ENCODE peak calls at places on chromosomes 1 and 21, in five cellular contexts. One of them, this sample, is unnamed. For H3K9me3, the result is how much of the 10 kb centered on the place peaks cover.

GRCh38 chr1:193111641-193112090 is 6.5 kb upstream of the GLRX2 start:
- DNase-seq in right atrium auricular region: peak
- DNase-seq in left ventricle myocardium inferior: peak
- DNase-seq in HCT116: peak
- DNase-seq in neuronal stem cell: no peak
- DNase-seq in this sample: no peak

GRCh38 chr1:155086182-155086741 is 7.6 kb downstream of the EFNA3 start:
- DNase-seq in HCT116: no peak
- DNase-seq in left ventricle myocardium inferior: peak
- DNase-seq in right atrium auricular region: peak
- DNase-seq in neuronal stem cell: peak
- DNase-seq in this sample: peak

GRCh38 chr21:45260191-45260795 is 27.4 kb downstream of the POFUT2 start:
- DNase-seq in HCT116: no peak
- DNase-seq in left ventricle myocardium inferior: no peak
- DNase-seq in right atrium auricular region: peak
- DNase-seq in neuronal stem cell: no peak
- DNase-seq in this sample: no peak

GRCh38 chr1:22287946-22288520 is 145.1 kb upstream of the WNT4 start:
- DNase-seq in neuronal stem cell: no peak
- DNase-seq in right atrium auricular region: no peak
- DNase-seq in left ventricle myocardium inferior: no peak
- DNase-seq in HCT116: no peak
- DNase-seq in this sample: no peak

GRCh38 chr1:180633092-180634045 is 1.5 kb downstream of the XPR1 start:
- DNase-seq in neuronal stem cell: no peak
- DNase-seq in HCT116: no peak
- DNase-seq in left ventricle myocardium inferior: no peak
- DNase-seq in right atrium auricular region: no peak
- DNase-seq in this sample: no peak

GRCh38 chr1:200034262-200034557 is 6.7 kb downstream of the NR5A2 start:
- DNase-seq in neuronal stem cell: peak
- DNase-seq in HCT116: no peak
- DNase-seq in right atrium auricular region: no peak
- DNase-seq in left ventricle myocardium inferior: no peak
- DNase-seq in this sample: no peak

GRCh38 chr21:42514883-42515228 is 1.2 kb downstream of the SLC37A1 start:
- DNase-seq in neuronal stem cell: no peak
- DNase-seq in right atrium auricular region: peak
- DNase-seq in left ventricle myocardium inferior: no peak
- DNase-seq in HCT116: no peak
- DNase-seq in this sample: no peak

GRCh38 chr1:7528386-7529031 is 242.6 kb upstream of the VAMP3 start:
- DNase-seq in neuronal stem cell: no peak
- DNase-seq in right atrium auricular region: no peak
- DNase-seq in left ventricle myocardium inferior: no peak
- DNase-seq in HCT116: no peak
- DNase-seq in this sample: no peak

GRCh38 chr1:79732950-79733349 is 726.4 kb upstream of the ADGRL4 start:
- DNase-seq in neuronal stem cell: no peak
- DNase-seq in left ventricle myocardium inferior: no peak
- DNase-seq in HCT116: no peak
- DNase-seq in right atrium auricular region: no peak
- DNase-seq in this sample: no peak

GRCh38 chr1:29682171-29682917 is 446.0 kb downstream of the PTPRU start:
- DNase-seq in neuronal stem cell: no peak
- DNase-seq in right atrium auricular region: peak
- DNase-seq in left ventricle myocardium inferior: no peak
- DNase-seq in HCT116: no peak
- DNase-seq in this sample: no peak

GRCh38 chr21:44703731-44704635 is 7.0 kb downstream of the KRTAP10-12 start:
- DNase-seq in neuronal stem cell: no peak
- DNase-seq in HCT116: no peak
- DNase-seq in left ventricle myocardium inferior: no peak
- DNase-seq in right atrium auricular region: peak
- DNase-seq in this sample: no peak

GRCh38 chr1:89842547-89843278 is 21.9 kb downstream of the LRRC8D start:
- DNase-seq in right atrium auricular region: no peak
- DNase-seq in left ventricle myocardium inferior: no peak
- DNase-seq in neuronal stem cell: no peak
- DNase-seq in HCT116: no peak
- DNase-seq in this sample: no peak

GRCh38 chr1:25039229-25039628 is 109.2 kb upstream of the RUNX3 start:
- DNase-seq in right atrium auricular region: no peak
- DNase-seq in neuronal stem cell: no peak
- DNase-seq in HCT116: no peak
- DNase-seq in left ventricle myocardium inferior: no peak
- DNase-seq in this sample: no peak

GRCh38 chr1:152107289-152107983 is 7.8 kb downstream of the TCHH start:
- DNase-seq in right atrium auricular region: no peak
- DNase-seq in left ventricle myocardium inferior: no peak
- DNase-seq in neuronal stem cell: no peak
- DNase-seq in HCT116: peak
- DNase-seq in this sample: no peak

GRCh38 chr1:179080866-179081695 is 789 bp upstream of the TOR3A start:
- DNase-seq in HCT116: no peak
- DNase-seq in left ventricle myocardium inferior: no peak
- DNase-seq in neuronal stem cell: no peak
- DNase-seq in right atrium auricular region: no peak
- DNase-seq in this sample: no peak

GRCh38 chr1:101261629-101262028 is 24.8 kb downstream of the S1PR1 start:
- DNase-seq in right atrium auricular region: no peak
- DNase-seq in HCT116: no peak
- DNase-seq in neuronal stem cell: no peak
- DNase-seq in left ventricle myocardium inferior: no peak
- DNase-seq in this sample: no peak

GRCh38 chr1:235500971-235501540 is 3.2 kb downstream of the B3GALNT2 start:
- DNase-seq in right atrium auricular region: no peak
- DNase-seq in HCT116: no peak
- DNase-seq in neuronal stem cell: no peak
- DNase-seq in left ventricle myocardium inferior: no peak
- DNase-seq in this sample: no peak

GRCh38 chr1:167198518-167199133 is 22.1 kb upstream of the POU2F1 start:
- DNase-seq in HCT116: no peak
- DNase-seq in neuronal stem cell: peak
- DNase-seq in right atrium auricular region: no peak
- DNase-seq in left ventricle myocardium inferior: no peak
- DNase-seq in this sample: no peak

GRCh38 chr1:150512846-150513245 is 2.7 kb upstream of the FALEC start:
- DNase-seq in neuronal stem cell: no peak
- DNase-seq in HCT116: no peak
- DNase-seq in left ventricle myocardium inferior: no peak
- DNase-seq in right atrium auricular region: no peak
- DNase-seq in this sample: no peak

GRCh38 chr1:216750031-216750627 is 26.9 kb upstream of the ESRRG start:
- DNase-seq in right atrium auricular region: no peak
- DNase-seq in HCT116: no peak
- DNase-seq in neuronal stem cell: peak
- DNase-seq in left ventricle myocardium inferior: no peak
- DNase-seq in this sample: peak

GRCh38 chr1:163897401-163898169 is 575.8 kb downstream of the NUF2 start:
- DNase-seq in right atrium auricular region: peak
- DNase-seq in HCT116: no peak
- DNase-seq in left ventricle myocardium inferior: peak
- DNase-seq in neuronal stem cell: no peak
- DNase-seq in this sample: no peak

GRCh38 chr1:15341634-15342375 is 67.9 kb upstream of the EFHD2 start:
- DNase-seq in neuronal stem cell: no peak
- DNase-seq in right atrium auricular region: no peak
- DNase-seq in HCT116: no peak
- DNase-seq in left ventricle myocardium inferior: no peak
- DNase-seq in this sample: no peak

GRCh38 chr1:30743584-30744059 is 14.0 kb downstream of the LAPTM5 start:
- DNase-seq in HCT116: no peak
- DNase-seq in left ventricle myocardium inferior: no peak
- DNase-seq in right atrium auricular region: no peak
- DNase-seq in neuronal stem cell: no peak
- DNase-seq in this sample: no peak

GRCh38 chr21:39218082-39218409 is 34.8 kb upstream of the PSMG1 start:
- DNase-seq in HCT116: no peak
- DNase-seq in right atrium auricular region: no peak
- DNase-seq in left ventricle myocardium inferior: no peak
- DNase-seq in neuronal stem cell: no peak
- DNase-seq in this sample: no peak

GRCh38 chr1:218537131-218537904 is 192.2 kb downstream of the TGFB2 start:
- DNase-seq in left ventricle myocardium inferior: no peak
- DNase-seq in neuronal stem cell: no peak
- DNase-seq in right atrium auricular region: no peak
- DNase-seq in HCT116: no peak
- DNase-seq in this sample: no peak

GRCh38 chr1:218529691-218530310 is 184.7 kb downstream of the TGFB2 start:
- DNase-seq in neuronal stem cell: no peak
- DNase-seq in HCT116: no peak
- DNase-seq in right atrium auricular region: no peak
- DNase-seq in left ventricle myocardium inferior: no peak
- DNase-seq in this sample: no peak

GRCh38 chr1:218536311-218536710 is 191.2 kb downstream of the TGFB2 start:
- DNase-seq in HCT116: no peak
- DNase-seq in left ventricle myocardium inferior: no peak
- DNase-seq in neuronal stem cell: no peak
- DNase-seq in right atrium auricular region: no peak
- DNase-seq in this sample: no peak

GRCh38 chr1:218527737-218528136 is 182.6 kb downstream of the TGFB2 start:
- DNase-seq in left ventricle myocardium inferior: no peak
- DNase-seq in neuronal stem cell: no peak
- DNase-seq in right atrium auricular region: no peak
- DNase-seq in HCT116: no peak
- DNase-seq in this sample: no peak

DNA sequence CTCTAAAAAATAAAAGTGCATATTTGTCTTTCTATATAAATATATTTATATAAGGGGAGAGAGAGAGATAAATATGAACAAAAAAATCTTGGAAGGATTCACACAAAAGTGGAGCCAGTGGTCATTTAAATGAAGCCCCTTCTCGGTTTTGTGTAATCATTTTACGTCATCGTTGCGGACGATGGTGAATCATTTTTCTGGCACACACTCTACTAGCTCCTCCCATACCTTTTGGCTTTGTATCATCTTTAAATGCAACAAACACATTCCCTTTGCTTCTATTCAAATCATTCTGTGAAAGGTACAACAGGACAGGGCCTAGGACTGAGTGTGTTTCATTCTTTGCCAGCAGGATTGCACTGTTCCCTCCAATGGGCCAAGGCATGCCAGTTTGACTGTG is 186.8 kb downstream of the TGFB2 start:
- DNase-seq in neuronal stem cell: no peak
- DNase-seq in left ventricle myocardium inferior: no peak
- DNase-seq in HCT116: no peak
- DNase-seq in right atrium auricular region: no peak
- DNase-seq in this sample: no peak
- H3K9me3 ChIP-seq in neuronal stem cell: under half
- H3K9me3 ChIP-seq in left ventricle myocardium inferior: under half
- H3K9me3 ChIP-seq in HCT116: under half
- H3K9me3 ChIP-seq in right atrium auricular region: under half
- H3K9me3 ChIP-seq in this sample: under half

GRCh38 chr1:61043010-61043820 is 39.1 kb upstream of the NFIA start:
- DNase-seq in right atrium auricular region: peak
- DNase-seq in left ventricle myocardium inferior: peak
- DNase-seq in HCT116: peak
- DNase-seq in neuronal stem cell: peak
- DNase-seq in this sample: peak

GRCh38 chr1:61047061-61047460 is 35.3 kb upstream of the NFIA start:
- DNase-seq in HCT116: no peak
- DNase-seq in left ventricle myocardium inferior: no peak
- DNase-seq in right atrium auricular region: no peak
- DNase-seq in neuronal stem cell: no peak
- DNase-seq in this sample: no peak

GRCh38 chr1:61046434-61046833 is 35.9 kb upstream of the NFIA start:
- DNase-seq in left ventricle myocardium inferior: no peak
- DNase-seq in right atrium auricular region: no peak
- DNase-seq in HCT116: no peak
- DNase-seq in neuronal stem cell: no peak
- DNase-seq in this sample: no peak

GRCh38 chr1:61042679-61043009 is 39.7 kb upstream of the NFIA start:
- DNase-seq in HCT116: no peak
- DNase-seq in right atrium auricular region: no peak
- DNase-seq in neuronal stem cell: no peak
- DNase-seq in left ventricle myocardium inferior: no peak
- DNase-seq in this sample: no peak
- H3K4me3 ChIP-seq in HCT116: peak
- H3K4me3 ChIP-seq in right atrium auricular region: peak
- H3K4me3 ChIP-seq in neuronal stem cell: no peak
- H3K4me3 ChIP-seq in left ventricle myocardium inferior: peak
- H3K4me3 ChIP-seq in this sample: peak

GRCh38 chr1:228241259-228241658 is 33.4 kb downstream of the OBSCN start:
- DNase-seq in HCT116: no peak
- DNase-seq in left ventricle myocardium inferior: no peak
- DNase-seq in neuronal stem cell: no peak
- DNase-seq in right atrium auricular region: no peak
- DNase-seq in this sample: no peak

GRCh38 chr1:228245111-228245510 is 37.3 kb downstream of the OBSCN start:
- DNase-seq in HCT116: no peak
- DNase-seq in neuronal stem cell: no peak
- DNase-seq in left ventricle myocardium inferior: no peak
- DNase-seq in right atrium auricular region: no peak
- DNase-seq in this sample: no peak

GRCh38 chr1:228240411-228241240 is 32.8 kb downstream of the OBSCN start:
- DNase-seq in HCT116: no peak
- DNase-seq in left ventricle myocardium inferior: no peak
- DNase-seq in right atrium auricular region: no peak
- DNase-seq in neuronal stem cell: no peak
- DNase-seq in this sample: no peak

GRCh38 chr1:228243093-228243492 is 35.2 kb downstream of the OBSCN start:
- DNase-seq in right atrium auricular region: no peak
- DNase-seq in HCT116: no peak
- DNase-seq in neuronal stem cell: no peak
- DNase-seq in left ventricle myocardium inferior: no peak
- DNase-seq in this sample: no peak

GRCh38 chr1:228242313-228242864 is 34.5 kb downstream of the OBSCN start:
- DNase-seq in right atrium auricular region: no peak
- DNase-seq in left ventricle myocardium inferior: no peak
- DNase-seq in HCT116: no peak
- DNase-seq in neuronal stem cell: no peak
- DNase-seq in this sample: no peak
- H3K9me3 ChIP-seq in right atrium auricular region: under half
- H3K9me3 ChIP-seq in left ventricle myocardium inferior: half or more
- H3K9me3 ChIP-seq in HCT116: under half
- H3K9me3 ChIP-seq in neuronal stem cell: half or more
- H3K9me3 ChIP-seq in this sample: under half

GRCh38 chr21:14763695-14764064 is 217.6 kb upstream of the SAMSN1 start:
- DNase-seq in right atrium auricular region: no peak
- DNase-seq in left ventricle myocardium inferior: no peak
- DNase-seq in neuronal stem cell: no peak
- DNase-seq in HCT116: no peak
- DNase-seq in this sample: no peak

GRCh38 chr21:14766241-14766640 is 220.1 kb upstream of the SAMSN1 start:
- DNase-seq in left ventricle myocardium inferior: no peak
- DNase-seq in neuronal stem cell: no peak
- DNase-seq in HCT116: peak
- DNase-seq in right atrium auricular region: no peak
- DNase-seq in this sample: no peak

GRCh38 chr21:14762309-14762708 is 216.2 kb upstream of the SAMSN1 start:
- DNase-seq in left ventricle myocardium inferior: no peak
- DNase-seq in HCT116: no peak
- DNase-seq in right atrium auricular region: no peak
- DNase-seq in neuronal stem cell: no peak
- DNase-seq in this sample: no peak

GRCh38 chr21:14759285-14759684 is 213.2 kb upstream of the SAMSN1 start:
- DNase-seq in neuronal stem cell: no peak
- DNase-seq in left ventricle myocardium inferior: no peak
- DNase-seq in HCT116: no peak
- DNase-seq in right atrium auricular region: no peak
- DNase-seq in this sample: no peak

GRCh38 chr21:14762734-14763694 is 216.9 kb upstream of the SAMSN1 start:
- DNase-seq in right atrium auricular region: no peak
- DNase-seq in left ventricle myocardium inferior: no peak
- DNase-seq in neuronal stem cell: no peak
- DNase-seq in HCT116: no peak
- DNase-seq in this sample: no peak
- H3K4me3 ChIP-seq in right atrium auricular region: peak
- H3K4me3 ChIP-seq in left ventricle myocardium inferior: peak
- H3K4me3 ChIP-seq in neuronal stem cell: no peak
- H3K4me3 ChIP-seq in HCT116: no peak
- H3K4me3 ChIP-seq in this sample: no peak